ENCODE peak calls at places on chromosomes 13 and 19, in ten cellular contexts. L is mammary epithelial cell, G is IMR-90, N is RWPE2, Y is ascending aorta, C is AG10803, X is psoas muscle, J is Peyer's patch, Q is neural progenitor cell, U is cardiac fibroblast. V is an unnamed sample.

GRCh38 chr19:10797078-10797477 is 38.9 kb downstream of the TMED1 start:
- DNase-seq in L (no peak), G (no peak), N (no peak), Y (no peak), C (no peak), X (no peak), J (peak; percentile 41), Q (no peak), U (no peak), V (no peak)

GRCh38 chr13:20608438-20609020 is 41.6 kb downstream of the IFT88 start:
- DNase-seq in L (no peak), G (no peak), N (no peak), Y (no peak), C (no peak), X (no peak), J (no peak), Q (no peak), U (peak; percentile 19), V (no peak)

GRCh38 chr13:108155185-108156106 is 59.9 kb downstream of the LIG4 start:
- DNase-seq in L (peak; percentile 20), G (peak; percentile 52), N (no peak), Y (no peak), C (peak; percentile 29), X (peak; percentile 24), J (peak; percentile 46), Q (peak; percentile 52), U (peak; percentile 63), V (peak; percentile 25)

GRCh38 chr13:32840840-32841713 is 175.1 kb upstream of the KL start:
- DNase-seq in L (peak; percentile 6), G (no peak), N (no peak), Y (no peak), C (no peak), X (no peak), J (no peak), Q (no peak), U (peak; percentile 18), V (no peak)

GRCh38 chr19:21264416-21264815 is 64.8 kb downstream of the ZNF708 start:
- DNase-seq in L (no peak), G (no peak), N (no peak), Y (no peak), C (no peak), X (no peak), J (no peak), Q (no peak), U (no peak), V (no peak)

GRCh38 chr13:51373451-51373850 is 34.0 kb downstream of the SERPINE3 start:
- DNase-seq in L (no peak), G (no peak), N (no peak), Y (no peak), C (no peak), X (no peak), J (no peak), Q (no peak), U (no peak), V (no peak)

GRCh38 chr13:79581870-79582315 is 100.9 kb downstream of the NDFIP2 start:
- DNase-seq in L (peak; percentile 51), G (peak; percentile 3), N (no peak), Y (no peak), C (peak; percentile 54), X (peak; percentile 23), J (no peak), Q (peak; percentile 65), U (peak; percentile 74), V (no peak)

GRCh38 chr13:23656637-23657036 is 86.4 kb downstream of the TNFRSF19 start:
- DNase-seq in L (no peak), G (peak; percentile 98), N (no peak), Y (no peak), C (peak; percentile 73), X (no peak), J (no peak), Q (no peak), U (peak; percentile 51), V (no peak)

GRCh38 chr13:78426183-78426582 is 177.2 kb downstream of the POU4F1 start:
- DNase-seq in L (no peak), G (no peak), N (no peak), Y (no peak), C (no peak), X (no peak), J (no peak), Q (no peak), U (no peak), V (no peak)

GRCh38 chr19:40603071-40603718 is 2.0 kb downstream of the LTBP4 start:
- DNase-seq in L (peak; percentile 45), G (peak; percentile 59), N (no peak), Y (no peak), C (peak; percentile 36), X (no peak), J (no peak), Q (peak; percentile 85), U (peak; percentile 82), V (no peak)

GRCh38 chr13:94595006-94595942 is 678 bp downstream of the TGDS start:
- DNase-seq in L (peak; percentile 30), G (peak; percentile 30), N (no peak), Y (no peak), C (peak; percentile 17), X (no peak), J (peak; percentile 32), Q (peak; percentile 40), U (peak; percentile 21), V (peak; percentile 15)

GRCh38 chr19:43311706-43312105 is 41.8 kb upstream of the CD177 start:
- DNase-seq in L (no peak), G (no peak), N (no peak), Y (no peak), C (no peak), X (no peak), J (no peak), Q (no peak), U (no peak), V (no peak)

GRCh38 chr19:50568321-50569022 is at the start of gene LRRC4B:
- DNase-seq in L (no peak), G (no peak), N (no peak), Y (no peak), C (no peak), X (no peak), J (no peak), Q (peak; percentile 79), U (peak; percentile 7), V (no peak)

GRCh38 chr13:78680064-78680463 is 21.1 kb upstream of the OBI1 start:
- DNase-seq in L (no peak), G (no peak), N (no peak), Y (no peak), C (no peak), X (no peak), J (no peak), Q (no peak), U (no peak), V (no peak)

GRCh38 chr13:39835253-39835652 is 179.8 kb downstream of the COG6 start:
- DNase-seq in L (no peak), G (no peak), N (no peak), Y (no peak), C (no peak), X (no peak), J (no peak), Q (peak; percentile 56), U (no peak), V (no peak)

GRCh38 chr13:80486407-80486806 is 145.5 kb upstream of the SPRY2 start:
- DNase-seq in L (no peak), G (no peak), N (no peak), Y (no peak), C (no peak), X (no peak), J (no peak), Q (no peak), U (no peak), V (no peak)

DNA sequence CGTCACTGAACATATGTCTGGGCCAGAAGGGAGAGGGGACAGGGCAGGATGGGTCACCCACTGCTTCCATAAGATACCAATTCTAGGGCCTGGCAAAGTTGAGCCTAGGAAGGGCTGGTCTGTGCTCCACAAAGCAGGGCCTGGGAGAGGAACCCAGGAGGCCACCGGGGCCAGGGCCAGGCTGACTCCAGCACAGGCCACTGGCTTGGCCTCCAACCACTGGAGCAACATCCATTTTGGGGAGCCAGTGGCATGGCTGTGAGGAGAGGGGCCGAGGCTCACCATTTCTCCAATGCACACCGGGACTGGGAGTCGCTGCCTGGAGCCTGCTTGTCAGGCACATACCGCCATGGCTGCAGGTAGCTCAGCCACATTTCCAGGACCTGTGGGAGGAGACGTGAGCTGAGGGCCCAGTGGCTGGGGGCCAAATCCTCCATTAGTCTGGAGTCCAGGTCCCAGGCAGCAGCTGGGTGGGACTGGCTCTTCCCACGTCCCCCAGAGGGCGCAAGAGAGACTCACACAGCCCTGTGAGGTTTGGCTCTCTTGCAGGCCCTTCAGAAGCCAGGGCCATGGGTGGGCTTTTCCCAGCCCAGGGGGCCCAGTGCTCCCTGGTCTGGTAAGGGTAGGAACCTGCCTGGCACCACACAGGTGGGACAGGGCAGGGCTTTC is 27.7 kb downstream of the TUBA3C start:
- DNase-seq in L (no peak), G (no peak), N (no peak), Y (no peak), C (no peak), X (no peak), J (no peak), Q (no peak), U (no peak), V (no peak)
- TF ChIP-seq CTCF in L (no peak), G (no peak), N (no peak), Y (no peak), C (no peak), X (no peak), J (no peak), Q (no peak), U (no peak), V (no peak)

GRCh38 chr13:85816413-85816812 is 17.2 kb upstream of the SLITRK6 start:
- DNase-seq in L (no peak), G (no peak), N (no peak), Y (no peak), C (no peak), X (no peak), J (no peak), Q (no peak), U (no peak), V (no peak)
- TF ChIP-seq CTCF in L (peak; percentile 20), G (peak; percentile 25), N (peak; percentile 58), Y (no peak), C (no peak), X (no peak), J (no peak), Q (peak; percentile 16), U (no peak), V (no peak)

GRCh38 chr13:112893570-112894422 is 75.2 kb upstream of the MCF2L start:
- DNase-seq in L (no peak), G (peak; percentile 21), N (peak; percentile 61), Y (no peak), C (no peak), X (no peak), J (peak; percentile 26), Q (peak; percentile 92), U (peak; percentile 22), V (no peak)
- TF ChIP-seq CTCF in L (no peak), G (no peak), N (no peak), Y (no peak), C (no peak), X (no peak), J (no peak), Q (no peak), U (no peak), V (no peak)

DNA sequence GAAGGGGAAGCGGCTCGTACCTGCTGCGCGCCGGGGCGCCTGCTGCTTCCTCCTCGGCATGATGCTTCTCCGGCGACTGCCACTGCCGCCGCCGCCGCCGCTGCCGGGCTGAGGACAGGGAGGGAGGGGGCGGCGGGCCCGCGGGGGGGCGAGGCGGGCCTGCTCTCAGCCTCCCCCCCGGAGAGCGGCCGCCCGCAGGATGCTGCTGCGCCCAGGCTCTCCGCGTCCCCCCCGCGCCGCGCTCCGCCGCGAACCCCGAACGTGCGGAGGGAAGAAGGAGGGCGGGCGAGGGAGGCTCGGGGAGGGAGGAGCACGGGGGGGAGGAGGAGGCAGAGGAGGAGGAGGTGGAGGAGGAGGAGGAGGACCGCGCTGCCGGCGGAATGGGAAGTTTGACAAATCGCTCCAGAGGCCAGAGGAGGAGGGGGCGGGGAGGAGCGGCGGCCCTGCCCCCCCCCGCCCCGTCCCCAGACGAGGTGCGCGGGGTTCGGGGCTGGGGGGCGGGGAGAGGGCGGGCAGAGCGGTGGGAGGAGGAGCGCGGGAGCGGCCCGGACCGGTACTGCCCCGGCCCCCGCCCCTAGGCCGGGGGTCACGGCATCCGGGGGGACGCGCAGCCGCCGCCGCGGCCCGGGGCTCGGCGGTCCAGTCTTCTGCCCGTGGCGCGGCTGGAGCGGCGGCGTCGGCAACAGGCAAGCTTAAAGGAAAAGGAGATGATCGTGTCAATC is at the start of gene TSHZ3:
- DNase-seq in L (peak; percentile 84), G (peak; percentile 87), N (peak; percentile 81), Y (no peak), C (peak; percentile 89), X (peak; percentile 81), J (no peak), Q (peak; percentile 83), U (peak; percentile 94), V (no peak)
- TF ChIP-seq CTCF in L (no peak), G (no peak), N (no peak), Y (no peak), C (no peak), X (no peak), J (no peak), Q (no peak), U (no peak), V (no peak)